ENCODE peak calls at places on chromosomes 6 and 20, in six cellular contexts. One of them, this sample, is unnamed.

GRCh38 chr6:168865-169455 is 123.3 kb upstream of the DUSP22 start:
- DNase-seq in heart right ventricle: no peak
- DNase-seq in left lung: no peak
- DNase-seq in lower lobe of right lung: no peak
- DNase-seq in PC-3: peak
- DNase-seq in body of pancreas: no peak
- DNase-seq in this sample: peak

GRCh38 chr6:170031096-170031471 is 259.8 kb downstream of the DLL1 start:
- DNase-seq in heart right ventricle: no peak
- DNase-seq in PC-3: peak
- DNase-seq in lower lobe of right lung: peak
- DNase-seq in body of pancreas: peak
- DNase-seq in left lung: peak
- DNase-seq in this sample: no peak

GRCh38 chr20:3843490-3843889 is 3.1 kb upstream of the MAVS start:
- DNase-seq in PC-3: peak
- DNase-seq in left lung: peak
- DNase-seq in heart right ventricle: no peak
- DNase-seq in lower lobe of right lung: no peak
- DNase-seq in body of pancreas: no peak
- DNase-seq in this sample: peak

GRCh38 chr6:93087606-93088005 is 331.8 kb downstream of the EPHA7 start:
- DNase-seq in left lung: no peak
- DNase-seq in lower lobe of right lung: no peak
- DNase-seq in body of pancreas: no peak
- DNase-seq in heart right ventricle: no peak
- DNase-seq in PC-3: no peak
- DNase-seq in this sample: no peak

GRCh38 chr20:11766961-11767360 is 150.7 kb upstream of the BTBD3 start:
- DNase-seq in left lung: no peak
- DNase-seq in PC-3: peak
- DNase-seq in lower lobe of right lung: no peak
- DNase-seq in heart right ventricle: no peak
- DNase-seq in body of pancreas: no peak
- DNase-seq in this sample: no peak

GRCh38 chr6:30568245-30568644 is 3.0 kb upstream of the ABCF1 start:
- DNase-seq in lower lobe of right lung: no peak
- DNase-seq in body of pancreas: no peak
- DNase-seq in PC-3: no peak
- DNase-seq in left lung: no peak
- DNase-seq in heart right ventricle: no peak
- DNase-seq in this sample: no peak

GRCh38 chr20:56511926-56512325 is 12.6 kb upstream of the FAM209A start:
- DNase-seq in heart right ventricle: no peak
- DNase-seq in PC-3: no peak
- DNase-seq in lower lobe of right lung: no peak
- DNase-seq in left lung: no peak
- DNase-seq in body of pancreas: no peak
- DNase-seq in this sample: no peak

GRCh38 chr6:1821188-1822183 is 211.8 kb downstream of the FOXC1 start:
- DNase-seq in left lung: no peak
- DNase-seq in PC-3: no peak
- DNase-seq in lower lobe of right lung: no peak
- DNase-seq in body of pancreas: no peak
- DNase-seq in heart right ventricle: peak
- DNase-seq in this sample: peak

GRCh38 chr6:145630598-145630997 is 104.7 kb downstream of the EPM2A start:
- DNase-seq in PC-3: no peak
- DNase-seq in heart right ventricle: no peak
- DNase-seq in lower lobe of right lung: no peak
- DNase-seq in left lung: no peak
- DNase-seq in body of pancreas: no peak
- DNase-seq in this sample: no peak

GRCh38 chr6:158231551-158232444 is 63.6 kb downstream of the GTF2H5 start:
- DNase-seq in body of pancreas: peak
- DNase-seq in heart right ventricle: peak
- DNase-seq in PC-3: peak
- DNase-seq in left lung: peak
- DNase-seq in lower lobe of right lung: peak
- DNase-seq in this sample: peak

GRCh38 chr6:98747960-98748359 is 86.4 kb upstream of the POU3F2 start:
- DNase-seq in lower lobe of right lung: no peak
- DNase-seq in left lung: no peak
- DNase-seq in body of pancreas: no peak
- DNase-seq in PC-3: peak
- DNase-seq in heart right ventricle: no peak
- DNase-seq in this sample: no peak

GRCh38 chr6:3759656-3760245 is 8.2 kb upstream of the PXDC1 start:
- DNase-seq in lower lobe of right lung: no peak
- DNase-seq in PC-3: no peak
- DNase-seq in body of pancreas: no peak
- DNase-seq in heart right ventricle: no peak
- DNase-seq in left lung: no peak
- DNase-seq in this sample: peak

GRCh38 chr20:34525709-34526416 is 9.6 kb downstream of the DYNLRB1 start:
- DNase-seq in left lung: peak
- DNase-seq in heart right ventricle: peak
- DNase-seq in lower lobe of right lung: peak
- DNase-seq in body of pancreas: peak
- DNase-seq in PC-3: peak
- DNase-seq in this sample: peak

GRCh38 chr20:7285918-7286556 is 518.6 kb downstream of the BMP2 start:
- DNase-seq in heart right ventricle: peak
- DNase-seq in body of pancreas: peak
- DNase-seq in PC-3: peak
- DNase-seq in lower lobe of right lung: peak
- DNase-seq in left lung: no peak
- DNase-seq in this sample: peak

GRCh38 chr6:119077643-119078448 is 618 bp downstream of the FAM184A start:
- DNase-seq in heart right ventricle: peak
- DNase-seq in left lung: peak
- DNase-seq in PC-3: peak
- DNase-seq in lower lobe of right lung: peak
- DNase-seq in body of pancreas: peak
- DNase-seq in this sample: peak

GRCh38 chr6:109036588-109037320 is 57.9 kb downstream of the SESN1 start:
- DNase-seq in left lung: no peak
- DNase-seq in PC-3: no peak
- DNase-seq in heart right ventricle: no peak
- DNase-seq in body of pancreas: no peak
- DNase-seq in lower lobe of right lung: no peak
- DNase-seq in this sample: no peak
- TF ChIP-seq CTCF in left lung: no peak
- TF ChIP-seq CTCF in PC-3: no peak
- TF ChIP-seq CTCF in heart right ventricle: no peak
- TF ChIP-seq CTCF in body of pancreas: no peak
- TF ChIP-seq CTCF in lower lobe of right lung: no peak
- TF ChIP-seq CTCF in this sample: no peak

GRCh38 chr20:21149344-21149743 is 23.5 kb downstream of the KIZ start:
- DNase-seq in PC-3: no peak
- DNase-seq in left lung: no peak
- DNase-seq in lower lobe of right lung: no peak
- DNase-seq in heart right ventricle: no peak
- DNase-seq in body of pancreas: no peak
- DNase-seq in this sample: no peak
- TF ChIP-seq CTCF in PC-3: no peak
- TF ChIP-seq CTCF in left lung: no peak
- TF ChIP-seq CTCF in lower lobe of right lung: no peak
- TF ChIP-seq CTCF in heart right ventricle: no peak
- TF ChIP-seq CTCF in body of pancreas: no peak
- TF ChIP-seq CTCF in this sample: no peak

DNA sequence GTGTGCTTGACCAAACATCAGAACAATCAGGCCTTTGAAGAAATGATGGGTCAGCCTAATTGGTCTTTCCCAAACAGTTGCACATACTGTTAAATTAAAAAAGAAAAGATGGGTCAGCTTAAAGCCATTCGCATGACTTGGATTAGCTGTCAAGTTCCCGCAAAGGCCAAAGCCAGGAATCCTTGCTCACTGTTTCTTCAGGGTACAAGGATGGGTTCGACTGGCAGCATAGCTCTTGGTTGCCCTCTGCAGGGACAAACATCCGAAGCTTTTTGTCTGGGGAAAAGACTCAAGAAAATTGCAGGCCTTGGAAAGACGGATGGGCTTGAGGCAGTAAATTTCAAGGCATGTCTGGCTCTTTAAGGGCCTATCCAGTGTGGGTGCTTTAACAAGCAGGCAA is 168.0 kb downstream of the HDGFL1 start:
- DNase-seq in lower lobe of right lung: no peak
- DNase-seq in PC-3: peak
- DNase-seq in body of pancreas: peak
- DNase-seq in heart right ventricle: peak
- DNase-seq in left lung: no peak
- DNase-seq in this sample: peak
- TF ChIP-seq CTCF in lower lobe of right lung: peak
- TF ChIP-seq CTCF in PC-3: peak
- TF ChIP-seq CTCF in body of pancreas: peak
- TF ChIP-seq CTCF in heart right ventricle: peak
- TF ChIP-seq CTCF in left lung: peak
- TF ChIP-seq CTCF in this sample: peak

DNA sequence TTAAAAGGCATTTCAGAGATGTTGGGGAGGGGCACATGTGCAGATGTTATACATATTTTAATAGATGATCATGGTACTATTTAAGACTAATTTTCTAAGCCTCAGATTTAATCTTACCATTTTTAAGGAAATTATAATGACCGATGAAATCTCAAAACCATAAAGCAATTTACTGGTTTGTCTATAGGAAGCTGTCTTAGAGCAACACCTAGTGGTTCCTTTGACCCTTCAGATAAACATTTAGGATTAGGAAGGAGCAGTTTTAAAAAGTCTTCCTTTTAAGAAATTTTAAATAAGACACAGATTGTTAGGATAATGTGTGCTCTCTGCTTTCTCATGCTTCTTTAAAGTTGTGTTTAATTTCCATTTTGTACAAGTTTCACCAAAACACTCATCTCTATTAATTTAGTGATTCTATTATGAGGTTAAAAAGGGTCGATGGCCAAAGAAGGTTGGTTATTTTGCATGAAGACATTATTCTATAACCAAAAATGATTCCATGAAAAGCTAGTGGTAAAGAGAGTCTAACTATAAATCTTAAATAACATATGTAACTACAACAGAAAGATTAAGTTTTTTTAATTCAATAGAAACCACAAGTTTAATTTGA is 376.4 kb downstream of the HACE1 start:
- DNase-seq in lower lobe of right lung: no peak
- DNase-seq in body of pancreas: no peak
- DNase-seq in heart right ventricle: no peak
- DNase-seq in PC-3: peak
- DNase-seq in left lung: no peak
- DNase-seq in this sample: peak
- TF ChIP-seq CTCF in lower lobe of right lung: peak
- TF ChIP-seq CTCF in body of pancreas: peak
- TF ChIP-seq CTCF in heart right ventricle: peak
- TF ChIP-seq CTCF in PC-3: peak
- TF ChIP-seq CTCF in left lung: no peak
- TF ChIP-seq CTCF in this sample: peak

This sample was measured in fibroblast of pulmonary artery.